ENCODE peak calls at places on chromosome 6, in five cellular contexts. One of them, this sample, is unnamed.

GRCh38 chr6:114735118-114735730 is 392.4 kb upstream of the HS3ST5 start:
- DNase-seq in AG10803: no peak
- DNase-seq in psoas muscle: no peak
- DNase-seq in activated T-helper 9 cell treated with anti-CD3 and anti-CD28 coated beads, Interleukin-2, amount 50 U/mL, for 16 hours: no peak
- DNase-seq in CD8-positive, alpha-beta memory T cell: no peak
- DNase-seq in this sample: no peak

GRCh38 chr6:31659649-31660223 is 842 bp downstream of the C6orf47 start:
- DNase-seq in AG10803: peak; percentile 25
- DNase-seq in psoas muscle: no peak
- DNase-seq in activated T-helper 9 cell treated with anti-CD3 and anti-CD28 coated beads, Interleukin-2, amount 50 U/mL, for 16 hours: no peak
- DNase-seq in CD8-positive, alpha-beta memory T cell: no peak
- DNase-seq in this sample: peak; percentile 33

GRCh38 chr6:150547511-150548222 is 52.0 kb upstream of the PLEKHG1 start:
- DNase-seq in AG10803: no peak
- DNase-seq in psoas muscle: peak; percentile 22
- DNase-seq in activated T-helper 9 cell treated with anti-CD3 and anti-CD28 coated beads, Interleukin-2, amount 50 U/mL, for 16 hours: no peak
- DNase-seq in CD8-positive, alpha-beta memory T cell: no peak
- DNase-seq in this sample: no peak

GRCh38 chr6:1227935-1228753 is 83.8 kb upstream of the FOXQ1 start:
- DNase-seq in AG10803: no peak
- DNase-seq in psoas muscle: no peak
- DNase-seq in activated T-helper 9 cell treated with anti-CD3 and anti-CD28 coated beads, Interleukin-2, amount 50 U/mL, for 16 hours: no peak
- DNase-seq in CD8-positive, alpha-beta memory T cell: no peak
- DNase-seq in this sample: no peak

GRCh38 chr6:161407581-161407980 is 133.7 kb upstream of the AGPAT4 start:
- DNase-seq in AG10803: peak; percentile 87
- DNase-seq in psoas muscle: no peak
- DNase-seq in activated T-helper 9 cell treated with anti-CD3 and anti-CD28 coated beads, Interleukin-2, amount 50 U/mL, for 16 hours: no peak
- DNase-seq in CD8-positive, alpha-beta memory T cell: no peak
- DNase-seq in this sample: peak; percentile 71

GRCh38 chr6:132489376-132489775 is 23.5 kb downstream of the STX7 start:
- DNase-seq in AG10803: no peak
- DNase-seq in psoas muscle: no peak
- DNase-seq in activated T-helper 9 cell treated with anti-CD3 and anti-CD28 coated beads, Interleukin-2, amount 50 U/mL, for 16 hours: no peak
- DNase-seq in CD8-positive, alpha-beta memory T cell: no peak
- DNase-seq in this sample: no peak

GRCh38 chr6:14226051-14226660 is 108.6 kb downstream of the CD83 start:
- DNase-seq in AG10803: no peak
- DNase-seq in psoas muscle: no peak
- DNase-seq in activated T-helper 9 cell treated with anti-CD3 and anti-CD28 coated beads, Interleukin-2, amount 50 U/mL, for 16 hours: no peak
- DNase-seq in CD8-positive, alpha-beta memory T cell: no peak
- DNase-seq in this sample: no peak

GRCh38 chr6:129104131-129104530 is 221.2 kb downstream of the LAMA2 start:
- DNase-seq in AG10803: peak; percentile 87
- DNase-seq in psoas muscle: no peak
- DNase-seq in activated T-helper 9 cell treated with anti-CD3 and anti-CD28 coated beads, Interleukin-2, amount 50 U/mL, for 16 hours: no peak
- DNase-seq in CD8-positive, alpha-beta memory T cell: no peak
- DNase-seq in this sample: peak; percentile 89

GRCh38 chr6:140437619-140438345 is 1063.3 kb upstream of the CITED2 start:
- DNase-seq in AG10803: peak; percentile 4
- DNase-seq in psoas muscle: no peak
- DNase-seq in activated T-helper 9 cell treated with anti-CD3 and anti-CD28 coated beads, Interleukin-2, amount 50 U/mL, for 16 hours: no peak
- DNase-seq in CD8-positive, alpha-beta memory T cell: no peak
- DNase-seq in this sample: no peak